ENCODE peak calls at places on chromosomes 1 and 21, in seven cellular contexts. D is kidney, V is epithelial cell of prostate, O is OCI-LY7, T is body of pancreas, C is AG04450, A is coronary artery. F is an unnamed sample.
A peak's percentile ranks its signal among the peaks of the same experiment; 100 is the strongest.

GRCh38 chr1:185477638-185478216 is 160.7 kb upstream of the IVNS1ABP start:
- DNase-seq in V (no peak), C (no peak), A (no peak), D (no peak), T (peak; percentile 29), O (no peak), F (no peak)

GRCh38 chr1:940121-941026 is 16.7 kb downstream of the SAMD11 start:
- DNase-seq in C (no peak), D (peak; percentile 95), V (no peak), T (peak; percentile 77), O (no peak), A (no peak), F (no peak)

GRCh38 chr1:57440096-57440495 is 16.2 kb upstream of the DAB1 start:
- DNase-seq in T (no peak), O (no peak), V (no peak), D (no peak), A (no peak), C (no peak), F (no peak)

GRCh38 chr1:99176753-99177152 is 87.5 kb upstream of the PLPPR4 start:
- DNase-seq in V (no peak), T (no peak), C (no peak), D (no peak), O (no peak), A (no peak), F (no peak)

GRCh38 chr1:118304722-118305344 is 119.8 kb upstream of the SPAG17 start:
- DNase-seq in A (no peak), C (no peak), O (no peak), D (no peak), V (no peak), T (no peak), F (no peak)

GRCh38 chr1:3064296-3064850 is 4.6 kb upstream of the PRDM16 start:
- DNase-seq in C (no peak), V (no peak), A (peak; percentile 57), O (no peak), T (no peak), D (peak; percentile 73), F (no peak)

GRCh38 chr1:200367841-200368534 is 41.8 kb downstream of the ZNF281 start:
- DNase-seq in C (peak; percentile 33), O (no peak), D (no peak), V (no peak), T (no peak), A (no peak), F (no peak)

GRCh38 chr1:231351816-231352215 is 13.7 kb downstream of the SPRTN start:
- DNase-seq in C (no peak), V (no peak), O (no peak), A (no peak), T (no peak), D (no peak), F (no peak)

GRCh38 chr1:31101147-31101502 is 35.6 kb upstream of the PUM1 start:
- DNase-seq in C (no peak), D (no peak), T (peak; percentile 18), A (no peak), V (no peak), O (no peak), F (no peak)

GRCh38 chr1:21783679-21784603 is 992 bp upstream of the USP48 start:
- DNase-seq in V (no peak), T (peak; percentile 66), O (no peak), A (no peak), C (peak; percentile 55), D (peak; percentile 78), F (peak; percentile 80)

GRCh38 chr1:3192359-3192758 is 123.4 kb downstream of the PRDM16 start:
- DNase-seq in T (no peak), A (no peak), O (no peak), C (no peak), D (no peak), V (no peak), F (no peak)

GRCh38 chr1:8660455-8660854 is 157.0 kb downstream of the RERE start:
- DNase-seq in A (peak; percentile 74), T (peak; percentile 28), O (peak; percentile 29), C (peak; percentile 74), D (no peak), V (peak; percentile 18), F (peak; percentile 60)

GRCh38 chr1:97904528-97904927 is 16.3 kb downstream of the DPYD start:
- DNase-seq in T (no peak), O (no peak), A (no peak), D (no peak), C (no peak), V (no peak), F (no peak)

GRCh38 chr1:41802532-41803501 is 115.9 kb downstream of the HIVEP3 start:
- DNase-seq in D (no peak), C (no peak), A (peak; percentile 83), T (peak; percentile 31), V (no peak), O (peak; percentile 41), F (no peak)

GRCh38 chr1:4684142-4684541 is 29.7 kb downstream of the AJAP1 start:
- DNase-seq in A (no peak), O (no peak), C (no peak), V (no peak), D (peak; percentile 30), T (no peak), F (no peak)

GRCh38 chr21:39625211-39625895 is 12.6 kb downstream of the B3GALT5 start:
- DNase-seq in O (no peak), V (no peak), T (no peak), C (no peak), A (no peak), D (no peak), F (no peak)

DNA sequence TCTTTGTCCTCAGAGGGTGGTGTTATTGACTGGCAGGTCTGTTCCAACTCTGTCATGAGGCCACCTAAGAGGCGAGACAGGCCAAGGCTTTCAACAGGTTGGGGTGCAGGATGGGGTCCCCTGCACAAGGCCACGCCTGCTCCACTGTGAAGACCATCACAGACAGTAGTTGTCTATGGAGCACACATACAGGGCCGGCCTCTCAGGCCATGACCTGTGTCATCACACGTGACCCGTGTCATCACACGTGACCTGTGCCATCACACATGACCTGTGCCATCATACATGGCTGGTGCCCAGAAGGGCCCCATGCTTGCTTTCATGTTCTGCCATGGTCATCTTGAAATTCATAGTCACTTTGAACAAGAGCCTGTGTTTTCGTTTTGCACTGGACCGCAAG is 91.9 kb downstream of the ARHGEF10L start:
- DNase-seq in D (no peak), O (no peak), T (no peak), A (no peak), C (no peak), V (no peak), F (no peak)
- H3K27ac ChIP-seq in D (no peak overlapping the region), O (no peak overlapping the region), T (no peak overlapping the region), A (peak overlapping the region; percentile 98), C (no peak overlapping the region), V (no peak overlapping the region), F (no peak overlapping the region)

GRCh38 chr21:33994373-33994772 is 78.8 kb upstream of the ATP5PO start:
- DNase-seq in A (no peak), D (no peak), C (no peak), T (no peak), O (no peak), V (no peak), F (no peak)
- H3K27ac ChIP-seq in A (no peak overlapping the region), D (no peak overlapping the region), C (no peak overlapping the region), T (no peak overlapping the region), O (no peak overlapping the region), V (no peak overlapping the region), F (no peak overlapping the region)

GRCh38 chr1:228837817-228838716 is 102.8 kb downstream of the RHOU start:
- DNase-seq in D (peak; percentile 89), C (peak; percentile 72), T (peak; percentile 83), V (peak; percentile 66), A (no peak), O (no peak), F (no peak)

GRCh38 chr1:228836954-228837481 is 101.7 kb downstream of the RHOU start:
- DNase-seq in V (no peak), D (no peak), T (no peak), O (no peak), A (no peak), C (no peak), F (no peak)

GRCh38 chr1:228833911-228834631 is 98.8 kb downstream of the RHOU start:
- DNase-seq in V (no peak), D (no peak), T (no peak), O (no peak), A (no peak), C (no peak), F (no peak)

GRCh38 chr1:228835456-228835855 is 100.2 kb downstream of the RHOU start:
- DNase-seq in C (no peak), A (no peak), V (no peak), O (no peak), D (no peak), T (no peak), F (no peak)

GRCh38 chr1:228836427-228836826 is 101.1 kb downstream of the RHOU start:
- DNase-seq in A (no peak), O (no peak), V (no peak), T (no peak), D (no peak), C (no peak), F (no peak)
- H3K27ac ChIP-seq in A (no peak overlapping the region), O (no peak overlapping the region), V (no peak overlapping the region), T (peak overlapping the region; percentile 91), D (no peak overlapping the region), C (no peak overlapping the region), F (no peak overlapping the region)

DNA sequence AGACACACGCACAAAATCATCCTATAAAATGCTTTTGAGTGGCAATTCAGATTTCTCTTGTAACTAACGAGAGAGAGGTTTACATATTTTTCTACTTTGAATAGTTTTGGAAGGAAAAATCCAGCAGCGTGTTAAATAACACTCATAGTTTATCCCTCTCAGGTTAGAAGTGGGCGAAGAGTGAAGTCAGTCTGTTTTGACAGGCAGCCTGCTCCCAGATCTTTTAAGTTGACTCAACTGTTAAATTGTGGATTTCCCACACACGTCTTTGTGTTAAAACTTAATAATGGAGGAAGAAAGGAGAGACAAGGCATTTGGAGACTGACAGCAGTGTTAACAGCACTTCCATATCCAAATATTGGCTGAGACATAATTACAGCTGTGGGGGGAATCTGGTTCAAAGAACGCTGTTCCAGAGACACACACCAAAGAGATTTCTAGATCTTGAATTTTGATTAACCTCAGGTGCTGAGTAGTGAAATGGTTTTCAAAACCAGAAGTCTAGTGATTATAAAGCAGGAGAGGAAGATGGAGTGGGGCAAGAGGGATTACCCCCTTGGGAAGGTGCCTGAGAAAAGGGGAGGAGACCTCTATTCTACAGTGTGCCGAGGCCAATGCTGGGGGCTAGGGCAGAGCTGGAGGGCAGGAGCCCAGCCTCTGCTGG is 2.7 kb downstream of the MAPKAPK2 start:
- DNase-seq in A (no peak), D (no peak), C (no peak), T (no peak), O (no peak), V (no peak), F (no peak)
- H3K27ac ChIP-seq in A (peak overlapping the region; percentile 98), D (peak overlapping the region; percentile 95), C (peak overlapping the region; percentile 39), T (peak overlapping the region; percentile 96), O (no peak overlapping the region), V (no peak overlapping the region), F (no peak overlapping the region)

GRCh38 chr1:241519308-241520079 is at the start of gene FH:
- DNase-seq in D (peak; percentile 98), T (peak; percentile 95), C (peak; percentile 92), A (peak; percentile 98), O (peak; percentile 96), V (peak; percentile 92), F (peak; percentile 93)
- H3K27ac ChIP-seq in D (peak within 1 kb of the TSS; percentile 84), T (peak within 1 kb of the TSS; percentile 86), C (no peak within 1 kb of the TSS), A (peak within 1 kb of the TSS; percentile 75), O (peak within 1 kb of the TSS; percentile 45), V (peak within 1 kb of the TSS; percentile 72), F (peak within 1 kb of the TSS; percentile 60)

F was measured in keratinocyte.